ENCODE peak calls at places on chromosomes 2 and 18, in nine cellular contexts. C is amniotic stem cell; F is MCF 10A; B is stimulated activated CD8-positive, alpha-beta memory T cell treated with anti-CD3 and anti-CD28 coated beads, Interleukin-7, amount 100 ng/mL, for 24 hours; N is stromal cell of bone marrow; O is stimulated activated CD4-positive, alpha-beta T cell treated with anti-CD3 and anti-CD28 coated beads, Interleukin-4, amount 100 ng/mL, for 48 hours; K is amniotic epithelial cell; E is GM04504; D is fibroblast of lung. U is an unnamed sample.

GRCh38 chr2:84175340-84175739 is 283.7 kb downstream of the SUCLG1 start:
- DNase-seq in B (no peak), F (no peak), K (no peak), D (no peak), E (no peak), O (no peak), N (no peak), C (no peak), U (no peak)

GRCh38 chr2:30149513-30149912 is 2.7 kb downstream of the YPEL5 start:
- DNase-seq in K (peak), C (no peak), B (no peak), D (peak), O (peak), F (peak), E (no peak), N (no peak), U (no peak)

GRCh38 chr2:60352491-60353405 is 200.7 kb downstream of the BCL11A start:
- DNase-seq in C (no peak), N (no peak), O (no peak), F (no peak), B (no peak), E (no peak), D (no peak), K (no peak), U (no peak)

GRCh38 chr18:77300579-77300978 is 50.9 kb downstream of the GALR1 start:
- DNase-seq in D (no peak), K (no peak), E (no peak), N (no peak), C (no peak), O (no peak), B (no peak), F (no peak), U (no peak)

GRCh38 chr2:174025271-174026121 is 60.3 kb upstream of the SP3 start:
- DNase-seq in E (peak), K (peak), C (no peak), O (no peak), F (no peak), N (peak), D (peak), B (no peak), U (peak)

GRCh38 chr2:65281626-65282351 is 54.2 kb downstream of the ACTR2 start:
- DNase-seq in F (no peak), N (no peak), C (no peak), D (peak), E (no peak), O (no peak), B (no peak), K (peak), U (no peak)

GRCh38 chr18:77039196-77040140 is 93.1 kb downstream of the MBP start:
- DNase-seq in K (no peak), F (peak), C (no peak), D (peak), N (no peak), E (no peak), O (no peak), B (no peak), U (no peak)

GRCh38 chr2:104852161-104852689 is 1.7 kb upstream of the POU3F3 start:
- DNase-seq in F (no peak), O (no peak), K (no peak), C (no peak), N (no peak), E (no peak), D (peak), B (no peak), U (no peak)

GRCh38 chr2:219272995-219273394 is 6.2 kb upstream of the DNAJB2 start:
- DNase-seq in O (no peak), E (no peak), F (peak), D (no peak), C (no peak), B (no peak), K (peak), N (no peak), U (no peak)

GRCh38 chr2:108604196-108604595 is 69.9 kb downstream of the LIMS1 start:
- DNase-seq in B (no peak), D (peak), F (no peak), O (no peak), K (peak), N (no peak), C (no peak), E (no peak), U (no peak)

GRCh38 chr2:119249855-119250775 is 26.5 kb downstream of the STEAP3 start:
- DNase-seq in F (no peak), O (no peak), E (no peak), D (no peak), K (no peak), B (no peak), N (no peak), C (no peak), U (no peak)

GRCh38 chr2:30135541-30135940 is 11.3 kb upstream of the YPEL5 start:
- DNase-seq in C (no peak), D (no peak), K (no peak), E (no peak), O (no peak), F (no peak), B (no peak), N (no peak), U (no peak)

GRCh38 chr2:33412920-33413319 is 63.5 kb upstream of the RASGRP3 start:
- DNase-seq in D (peak), B (no peak), O (no peak), K (peak), C (peak), E (peak), F (peak), N (no peak), U (no peak)

U was measured in AG09309.